ENCODE peak calls at places on chromosomes 6 and 20, in six cellular contexts. F is transverse colon; R is ELR; T is stimulated activated CD4-positive, alpha-beta T cell treated with anti-CD3 and anti-CD28 coated beads, Interleukin-1b, Interleukin-23, amount 100 ng/mL, for 1 hour; L is LHCN-M2; U is astrocyte. Z is an unnamed sample.

GRCh38 chr6:33313105-33313708 is 671 bp downstream of the TAPBP start:
- DNase-seq in R (peak), T (no peak), F (peak), U (no peak), L (peak), Z (peak)

GRCh38 chr20:10747019-10747418 is 73.2 kb upstream of the JAG1 start:
- DNase-seq in T (no peak), R (no peak), F (peak), L (no peak), U (no peak), Z (peak)

GRCh38 chr6:139152088-139152891 is 17.4 kb downstream of the HECA start:
- DNase-seq in U (peak), R (no peak), T (no peak), F (no peak), L (no peak), Z (no peak)

GRCh38 chr6:108609276-108609769 is 48.6 kb downstream of the FOXO3 start:
- DNase-seq in F (no peak), L (peak), T (no peak), U (peak), R (peak), Z (no peak)

GRCh38 chr6:15152720-15153119 is 93.1 kb upstream of the JARID2 start:
- DNase-seq in T (no peak), F (no peak), L (no peak), R (no peak), U (no peak), Z (no peak)

GRCh38 chr20:34495928-34496327 is 20.3 kb upstream of the DYNLRB1 start:
- DNase-seq in U (no peak), F (no peak), T (no peak), L (no peak), R (no peak), Z (no peak)

GRCh38 chr20:35742741-35743523 is 872 bp upstream of the RBM39 start:
- DNase-seq in F (no peak), L (peak), T (no peak), R (peak), U (no peak), Z (no peak)

GRCh38 chr6:23637296-23637695 is 488.7 kb upstream of the NRSN1 start:
- DNase-seq in R (no peak), T (no peak), U (no peak), L (no peak), F (no peak), Z (no peak)

GRCh38 chr20:33925867-33926266 is 67.8 kb upstream of the RALY start:
- DNase-seq in F (no peak), L (peak), T (no peak), U (peak), R (peak), Z (no peak)

GRCh38 chr6:29627762-29628418 is 5.1 kb downstream of the GABBR1 start:
- DNase-seq in T (peak), F (peak), R (peak), U (peak), L (peak), Z (peak)

GRCh38 chr6:108587258-108588059 is 26.7 kb downstream of the FOXO3 start:
- DNase-seq in L (peak), T (no peak), R (peak), F (no peak), U (peak), Z (no peak)

GRCh38 chr6:16471222-16471784 is 232.9 kb downstream of the GMPR start:
- DNase-seq in F (peak), T (no peak), L (no peak), R (no peak), U (peak), Z (no peak)

GRCh38 chr20:4802023-4802422 is 80.3 kb downstream of the PRND start:
- DNase-seq in U (no peak), L (no peak), F (no peak), R (no peak), T (no peak), Z (no peak)

GRCh38 chr6:160084198-160084776 is 37.3 kb upstream of the SLC22A1 start:
- DNase-seq in F (no peak), U (no peak), T (no peak), L (no peak), R (no peak), Z (no peak)

GRCh38 chr6:142361765-142362540 is 60.1 kb downstream of the ADGRG6 start:
- DNase-seq in T (no peak), L (no peak), R (peak), U (peak), F (no peak), Z (no peak)

GRCh38 chr20:53019464-53019863 is 47.3 kb downstream of the TSHZ2 start:
- DNase-seq in L (no peak), F (no peak), T (no peak), U (peak), R (no peak), Z (no peak)

GRCh38 chr20:1827974-1828785 is 67.0 kb upstream of the SIRPA start:
- DNase-seq in T (no peak), F (peak), L (no peak), U (no peak), R (peak), Z (peak)